ENCODE peak calls at places on chromosomes 4 and X, in six cellular contexts. O, M, T, I, D and Q are unnamed samples.

GRCh38 chr4:138681000-138681604 is 334.5 kb upstream of the NOCT start:
- DNase-seq in O (peak), M (peak), T (peak), I (no peak), D (peak), Q (peak)

GRCh38 chr4:98470831-98471230 is 187.6 kb downstream of the TSPAN5 start:
- DNase-seq in T (no peak), M (no peak), I (no peak), O (no peak), D (no peak), Q (no peak)

GRCh38 chr4:85932371-85933305 is 427.2 kb downstream of the MAPK10 start:
- DNase-seq in O (no peak), I (no peak), T (no peak), M (no peak), D (no peak), Q (no peak)

GRCh38 chr4:181647396-181648107 is 595.6 kb upstream of the TENM3 start:
- DNase-seq in T (no peak), M (no peak), D (no peak), I (no peak), O (no peak), Q (no peak)

GRCh38 chr4:188372856-188373255 is 233.6 kb downstream of the TRIML1 start:
- DNase-seq in I (no peak), O (no peak), M (no peak), D (no peak), T (no peak), Q (no peak)

GRCh38 chr4:140841186-140841585 is 85.0 kb upstream of the TBC1D9 start:
- DNase-seq in D (no peak), T (no peak), M (no peak), I (no peak), O (no peak), Q (no peak)

GRCh38 chrX:96474357-96475125 is 210.1 kb upstream of the DIAPH2 start:
- DNase-seq in I (no peak), T (no peak), M (no peak), D (no peak), O (no peak), Q (no peak)

GRCh38 chr4:32140636-32141035 is 1420.5 kb downstream of the PCDH7 start:
- DNase-seq in D (no peak), I (peak), T (no peak), O (no peak), M (no peak), Q (no peak)

GRCh38 chr4:141913928-141914327 is 277.5 kb downstream of the IL15 start:
- DNase-seq in T (no peak), D (no peak), I (no peak), O (no peak), M (no peak), Q (no peak)

GRCh38 chr4:130068072-130068471 is 972.1 kb downstream of the C4orf33 start:
- DNase-seq in T (no peak), D (no peak), I (no peak), O (no peak), M (no peak), Q (no peak)